ENCODE peak calls at places on chromosomes 5 and 9, in five cellular contexts. Q is G401, G is RPMI7951, N is DMS153, U is T-helper 2 cell. W is an unnamed sample.

GRCh38 chr9:33867747-33868429 is 50.9 kb downstream of the UBE2R2 start:
- DNase-seq in U (no peak), G (peak), N (no peak), Q (peak), W (no peak)

GRCh38 chr5:76941000-76941399 is 11.8 kb upstream of the CRHBP start:
- DNase-seq in Q (no peak), U (no peak), N (no peak), G (no peak), W (no peak)

GRCh38 chr5:5492087-5492933 is 69.8 kb downstream of the ICE1 start:
- DNase-seq in Q (peak), G (peak), U (no peak), N (peak), W (no peak)

GRCh38 chr5:155004138-155004744 is 9.3 kb upstream of the KIF4B start:
- DNase-seq in U (no peak), N (no peak), G (no peak), Q (peak), W (no peak)

GRCh38 chr5:68698025-68698940 is 395.5 kb upstream of the SLC30A5 start:
- DNase-seq in G (no peak), Q (no peak), U (no peak), N (no peak), W (no peak)

GRCh38 chr5:175517824-175518450 is 39.6 kb downstream of the SFXN1 start:
- DNase-seq in Q (no peak), N (no peak), U (no peak), G (peak), W (no peak)

GRCh38 chr9:28808042-28808441 is 1234.8 kb upstream of the C9orf72 start:
- DNase-seq in Q (peak), U (no peak), G (peak), N (no peak), W (no peak)

GRCh38 chr5:74393943-74394342 is 246.6 kb downstream of the ENC1 start:
- DNase-seq in U (no peak), G (no peak), N (no peak), Q (no peak), W (no peak)

GRCh38 chr5:150297236-150297890 is 5.3 kb downstream of the ARSI start:
- DNase-seq in N (no peak), G (no peak), U (no peak), Q (no peak), W (no peak)

GRCh38 chr9:75996726-75997125 is 106.3 kb downstream of the PCSK5 start:
- DNase-seq in N (no peak), Q (no peak), G (no peak), U (no peak), W (no peak)

GRCh38 chr9:36029765-36030528 is 6.8 kb upstream of the RECK start:
- DNase-seq in N (no peak), G (peak), U (no peak), Q (no peak), W (no peak)

GRCh38 chr5:90135979-90136378 is 273.6 kb downstream of the CETN3 start:
- DNase-seq in N (no peak), G (no peak), Q (no peak), U (no peak), W (no peak)

GRCh38 chr5:173888473-173889135 is 455 bp downstream of the CPEB4 start:
- DNase-seq in U (no peak), Q (no peak), G (peak), N (no peak), W (no peak)

GRCh38 chr5:83589786-83590185 is 118.2 kb downstream of the VCAN start:
- DNase-seq in G (no peak), Q (no peak), U (no peak), N (peak), W (no peak)

GRCh38 chr9:129495422-129496186 is 125.3 kb downstream of the C9orf50 start:
- DNase-seq in Q (peak), N (peak), U (peak), G (peak), W (peak)

GRCh38 chr5:171323806-171324632 is 15.0 kb downstream of the TLX3 start:
- DNase-seq in G (no peak), U (no peak), N (no peak), Q (no peak), W (no peak)

GRCh38 chr5:22852807-22853670 is at the start of gene CDH12:
- DNase-seq in G (no peak), Q (peak), U (no peak), N (peak), W (no peak)

GRCh38 chr5:40037703-40038102 is 612.9 kb upstream of the DAB2 start:
- DNase-seq in G (no peak), Q (no peak), U (no peak), N (no peak), W (no peak)

GRCh38 chr5:154474267-154474956 is 3.6 kb downstream of the HAND1 start:
- DNase-seq in N (no peak), G (no peak), Q (no peak), U (no peak), W (no peak)

GRCh38 chr5:126365446-126366198 is 57.6 kb upstream of the GRAMD2B start:
- DNase-seq in Q (no peak), U (no peak), N (no peak), G (no peak), W (no peak)

GRCh38 chr9:36897476-36897875 is 136.6 kb downstream of the PAX5 start:
- DNase-seq in N (no peak), G (no peak), U (no peak), Q (no peak), W (no peak)

GRCh38 chr9:75069171-75069570 is 18.8 kb downstream of the NMRK1 start:
- DNase-seq in N (no peak), U (no peak), Q (no peak), G (no peak), W (no peak)

GRCh38 chr5:15687401-15687800 is 187.4 kb downstream of the FBXL7 start:
- DNase-seq in N (no peak), G (no peak), U (no peak), Q (no peak), W (no peak)

GRCh38 chr5:120517607-120518252 is 53.6 kb downstream of the PRR16 start:
- DNase-seq in N (no peak), Q (no peak), U (no peak), G (no peak), W (no peak)

GRCh38 chr9:82987790-82988189 is 75.2 kb downstream of the RASEF start:
- DNase-seq in U (no peak), N (no peak), G (no peak), Q (no peak), W (no peak)

GRCh38 chr5:14826714-14827113 is 44.9 kb downstream of the ANKH start:
- DNase-seq in N (no peak), G (no peak), Q (no peak), U (no peak), W (no peak)

GRCh38 chr5:173920024-173920753 is 32.0 kb downstream of the CPEB4 start:
- DNase-seq in N (no peak), U (no peak), G (peak), Q (no peak), W (no peak)

GRCh38 chr5:151234476-151235238 is 10.8 kb upstream of the CCDC69 start:
- DNase-seq in G (peak), U (no peak), Q (no peak), N (no peak), W (no peak)

GRCh38 chr9:113521693-113522260 is 58.2 kb downstream of the RGS3 start:
- DNase-seq in G (no peak), N (no peak), U (no peak), Q (no peak), W (no peak)

GRCh38 chr5:107542428-107542827 is 128.3 kb downstream of the EFNA5 start:
- DNase-seq in N (peak), Q (no peak), G (peak), U (no peak), W (no peak)